ENCODE peak calls at places on chromosome 1, in six cellular contexts. Y, O, E, Z, K and M are unnamed samples.

GRCh38 chr1:184947497-184948256 is 26.6 kb downstream of the NIBAN1 start:
- DNase-seq in Y (no peak), O (no peak), E (no peak), Z (no peak), K (no peak), M (no peak)

GRCh38 chr1:40344597-40344996 is 27.5 kb upstream of the COL9A2 start:
- DNase-seq in Y (peak), O (peak), E (peak), Z (peak), K (peak), M (no peak)

GRCh38 chr1:59173721-59174120 is 123.2 kb upstream of the FGGY start:
- DNase-seq in Y (no peak), O (peak), E (peak), Z (peak), K (no peak), M (no peak)

GRCh38 chr1:209900734-209901133 is 37.3 kb upstream of the SYT14 start:
- DNase-seq in Y (no peak), O (no peak), E (peak), Z (peak), K (no peak), M (no peak)

GRCh38 chr1:205570796-205571537 is 60.8 kb downstream of the ELK4 start:
- DNase-seq in Y (no peak), O (no peak), E (no peak), Z (peak), K (peak), M (no peak)

GRCh38 chr1:75423136-75423535 is 187.8 kb downstream of the SLC44A5 start:
- DNase-seq in Y (no peak), O (no peak), E (no peak), Z (no peak), K (no peak), M (no peak)

GRCh38 chr1:243346016-243346415 is 90.2 kb downstream of the SDCCAG8 start:
- DNase-seq in Y (no peak), O (no peak), E (no peak), Z (no peak), K (no peak), M (no peak)

GRCh38 chr1:88736633-88737248 is 52.7 kb downstream of the PKN2 start:
- DNase-seq in Y (no peak), O (no peak), E (peak), Z (peak), K (no peak), M (peak)

GRCh38 chr1:174769961-174770549 is 229.7 kb upstream of the CACYBP start:
- DNase-seq in Y (no peak), O (peak), E (peak), Z (peak), K (no peak), M (peak)

GRCh38 chr1:12014141-12014981 is 4.9 kb upstream of the MIIP start:
- DNase-seq in Y (no peak), O (no peak), E (no peak), Z (peak), K (no peak), M (no peak)

GRCh38 chr1:7550981-7551380 is 220.1 kb upstream of the VAMP3 start:
- DNase-seq in Y (no peak), O (no peak), E (no peak), Z (no peak), K (peak), M (no peak)

GRCh38 chr1:86828024-86828423 is 85.9 kb downstream of the SELENOF start:
- DNase-seq in Y (no peak), O (no peak), E (no peak), Z (no peak), K (no peak), M (no peak)

GRCh38 chr1:160834945-160835565 is 27.6 kb downstream of the CD244 start:
- DNase-seq in Y (no peak), O (peak), E (no peak), Z (peak), K (peak), M (no peak)

GRCh38 chr1:58848818-58849411 is 65.1 kb upstream of the JUN start:
- DNase-seq in Y (peak), O (peak), E (peak), Z (peak), K (peak), M (peak)

GRCh38 chr1:47438321-47439150 is 692 bp downstream of the FOXD2 start:
- DNase-seq in Y (no peak), O (no peak), E (no peak), Z (no peak), K (peak), M (no peak)

GRCh38 chr1:207698822-207699483 is 52.9 kb upstream of the CD46 start:
- DNase-seq in Y (peak), O (peak), E (peak), Z (peak), K (peak), M (peak)

DNA sequence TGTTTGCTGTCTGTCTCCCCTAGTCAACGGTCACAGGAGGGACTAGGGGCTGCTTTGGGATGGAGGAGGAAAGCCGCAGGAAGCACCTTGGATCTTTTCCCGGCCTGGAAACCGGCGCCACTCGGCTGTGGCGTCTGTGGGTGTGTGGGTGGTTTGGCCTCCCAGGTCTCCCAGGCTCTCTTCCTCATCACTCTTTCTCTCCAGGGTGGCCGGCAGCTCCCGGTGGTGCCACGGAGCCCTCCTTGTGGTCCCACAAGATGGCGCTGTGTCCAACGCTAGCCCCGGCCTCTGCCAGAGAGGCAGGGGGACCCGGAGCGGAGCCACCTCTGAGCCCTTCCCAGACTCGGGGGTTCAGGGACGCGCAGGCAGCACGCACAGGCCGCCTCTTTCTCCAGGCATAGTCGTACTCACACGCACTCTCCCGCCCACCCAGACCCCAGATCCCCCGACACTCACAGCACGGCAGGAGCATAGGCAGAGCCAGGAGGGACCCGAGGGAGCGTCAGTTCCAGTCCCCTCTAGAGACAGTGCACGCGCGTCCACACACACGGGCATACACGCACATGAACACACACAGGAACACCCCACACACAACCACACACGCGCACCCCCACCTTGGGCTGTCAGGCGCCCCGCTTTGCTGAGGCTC is 31.2 kb downstream of the CDCP2 start:
- DNase-seq in Y (peak), O (peak), E (peak), Z (peak), K (peak), M (peak)
- H3K4me3 ChIP-seq in Y (peak), O (peak), E (peak), Z (no peak), K (peak), M (no peak)

DNA sequence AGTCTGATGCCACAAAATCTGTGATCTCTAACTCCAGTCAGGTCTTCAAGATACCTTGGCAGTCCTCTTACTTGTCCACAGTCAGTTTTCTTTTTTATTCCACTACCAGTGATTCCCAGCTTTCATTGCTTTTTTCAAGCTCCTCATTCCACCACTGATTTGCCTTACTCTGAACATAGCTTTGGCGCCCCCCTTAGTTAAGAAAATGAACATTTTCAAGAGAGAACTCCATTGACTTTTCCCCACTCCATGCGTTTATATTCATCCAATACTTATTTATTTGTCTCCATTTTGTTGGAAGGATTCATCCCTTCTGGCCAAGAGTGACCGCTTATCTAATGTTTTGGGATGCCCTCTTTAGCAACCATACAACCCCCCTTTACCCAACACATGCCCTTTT is 33.9 kb upstream of the IPO9 start:
- DNase-seq in Y (no peak), O (no peak), E (peak), Z (no peak), K (no peak), M (no peak)
- TF ChIP-seq CTCF in Y (no peak), O (peak), E (peak), Z (no peak), K (no peak), M (peak)

DNA sequence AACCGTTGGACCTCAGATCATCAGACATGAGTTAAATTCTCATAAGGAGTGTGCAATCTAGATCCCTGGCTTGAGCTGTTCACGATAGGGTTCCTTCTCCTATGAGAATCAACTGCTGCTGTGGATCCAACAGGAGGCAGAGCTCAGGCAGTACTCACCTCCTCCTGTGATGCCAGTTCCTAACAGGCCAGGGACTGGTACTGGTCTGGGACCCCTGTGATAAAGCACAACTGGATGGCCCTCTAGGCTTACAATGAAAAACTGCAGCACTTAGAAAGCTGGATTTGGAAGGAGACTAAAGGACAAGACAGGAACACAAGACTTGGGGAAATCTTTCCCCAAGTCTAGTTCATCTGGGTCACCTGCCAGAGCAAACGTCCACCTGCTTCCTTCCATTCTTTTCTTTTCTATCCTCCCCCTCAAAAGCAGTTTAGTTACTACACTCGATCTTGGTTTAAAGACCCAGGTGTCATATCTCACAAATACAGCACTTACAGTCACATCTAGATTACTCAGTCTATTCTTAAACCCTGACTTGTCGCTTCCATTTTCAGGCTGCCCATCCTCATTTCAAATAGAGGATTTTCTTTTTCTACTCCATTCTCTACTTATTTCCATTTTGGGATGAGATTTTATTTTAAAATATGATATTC is 59.8 kb downstream of the PTPN14 start:
- DNase-seq in Y (no peak), O (no peak), E (no peak), Z (no peak), K (no peak), M (no peak)
- H3K4me3 ChIP-seq in Y (no peak), O (no peak), E (no peak), Z (no peak), K (no peak), M (no peak)

GRCh38 chr1:9397047-9397446 is 104.4 kb downstream of the SPSB1 start:
- DNase-seq in Y (no peak), O (no peak), E (no peak), Z (no peak), K (no peak), M (no peak)

GRCh38 chr1:9400425-9401079 is 107.9 kb downstream of the SPSB1 start:
- DNase-seq in Y (peak), O (no peak), E (peak), Z (peak), K (no peak), M (no peak)

GRCh38 chr1:9399510-9400424 is 107.1 kb downstream of the SPSB1 start:
- DNase-seq in Y (peak), O (no peak), E (peak), Z (no peak), K (no peak), M (no peak)

GRCh38 chr1:9401080-9401453 is 108.4 kb downstream of the SPSB1 start:
- DNase-seq in Y (no peak), O (no peak), E (no peak), Z (no peak), K (no peak), M (no peak)

DNA sequence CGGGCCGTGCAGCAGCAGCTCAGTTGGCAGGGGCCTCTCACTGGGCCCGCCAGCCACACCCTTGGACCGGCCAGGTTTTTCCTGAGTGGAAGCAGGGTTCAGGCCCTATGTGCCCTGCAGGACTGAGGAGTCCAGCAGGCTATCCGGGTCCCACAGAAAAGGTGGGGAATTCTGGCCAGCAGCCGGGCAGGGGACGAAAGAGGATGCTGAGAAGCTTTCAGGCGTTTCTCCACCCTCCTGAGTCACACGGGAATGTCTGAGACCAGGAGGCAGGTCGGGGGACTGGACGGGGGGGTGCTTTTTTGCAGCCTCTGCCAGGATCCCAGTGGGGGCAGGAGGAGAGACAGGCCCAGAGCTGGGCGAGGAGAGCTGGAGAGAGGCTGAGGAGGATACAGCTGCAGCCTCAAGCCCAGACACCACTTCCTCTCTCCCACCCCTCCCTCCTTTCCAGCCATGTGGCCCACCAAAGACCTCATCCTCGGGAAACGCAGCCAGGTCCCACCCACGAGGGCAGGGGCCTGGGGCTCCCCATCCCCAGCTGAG is 105.4 kb downstream of the SPSB1 start:
- DNase-seq in Y (no peak), O (no peak), E (peak), Z (no peak), K (no peak), M (no peak)
- TF ChIP-seq CTCF in Y (no peak), O (no peak), E (no peak), Z (no peak), K (no peak), M (no peak)

GRCh38 chr1:155125946-155126493 is 1.7 kb upstream of the EFNA1 start:
- DNase-seq in Y (peak), O (no peak), E (no peak), Z (no peak), K (peak), M (no peak)
- H3K4me3 ChIP-seq in Y (peak), O (no peak), E (no peak), Z (no peak), K (peak), M (no peak)

DNA sequence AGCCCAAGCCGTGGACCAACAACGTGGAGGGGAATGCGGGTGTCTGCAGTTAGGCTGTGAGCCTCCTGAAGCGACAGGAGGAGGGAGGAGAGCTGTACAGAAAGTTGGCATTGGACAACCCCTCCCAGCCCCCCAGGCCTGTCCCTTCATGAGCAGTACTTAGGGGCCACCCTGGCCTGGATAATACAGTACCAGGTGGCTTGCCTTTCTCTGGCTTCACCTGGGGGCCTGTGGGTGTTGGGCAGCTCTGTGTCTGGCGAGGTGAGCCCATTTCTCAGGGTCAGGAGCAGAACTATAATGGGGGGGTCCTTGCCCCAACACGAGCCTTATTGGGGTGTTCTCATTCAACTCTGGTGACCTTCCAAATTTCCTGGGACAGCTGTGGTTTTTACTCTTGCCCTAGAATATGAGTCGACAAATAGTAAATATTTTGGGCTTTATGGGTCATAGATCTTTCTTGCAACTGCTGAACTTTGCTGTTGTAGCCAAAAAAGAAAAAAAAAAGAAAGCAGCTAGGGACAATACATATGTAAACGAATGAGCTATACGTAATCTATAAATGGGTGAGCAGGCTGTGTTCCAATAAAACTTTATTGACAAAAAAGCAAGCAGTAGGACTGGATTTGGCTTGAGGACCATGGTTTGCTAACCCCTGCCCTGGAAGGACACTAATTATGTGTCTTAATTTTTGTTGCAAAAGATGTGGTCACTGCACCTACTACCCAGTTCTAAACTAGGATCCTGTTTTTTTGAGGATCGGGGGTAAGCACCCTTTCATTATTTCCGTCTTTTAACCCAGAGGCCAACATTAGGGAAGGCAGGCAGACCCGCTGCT is 11.4 kb downstream of the COQ8A start:
- DNase-seq in Y (no peak), O (no peak), E (no peak), Z (no peak), K (no peak), M (no peak)
- TF ChIP-seq CTCF in Y (no peak), O (no peak), E (no peak), Z (no peak), K (no peak), M (no peak)

GRCh38 chr1:15852828-15853302 is 5.4 kb downstream of the SPEN start:
- DNase-seq in Y (no peak), O (no peak), E (no peak), Z (no peak), K (no peak), M (no peak)

GRCh38 chr1:15850450-15851079 is 3.1 kb downstream of the SPEN start:
- DNase-seq in Y (no peak), O (no peak), E (peak), Z (peak), K (no peak), M (no peak)

GRCh38 chr1:15852036-15852827 is 4.7 kb downstream of the SPEN start:
- DNase-seq in Y (no peak), O (no peak), E (peak), Z (no peak), K (no peak), M (no peak)

GRCh38 chr1:15849775-15850449 is 2.4 kb downstream of the SPEN start:
- DNase-seq in Y (peak), O (no peak), E (peak), Z (peak), K (peak), M (no peak)

DNA sequence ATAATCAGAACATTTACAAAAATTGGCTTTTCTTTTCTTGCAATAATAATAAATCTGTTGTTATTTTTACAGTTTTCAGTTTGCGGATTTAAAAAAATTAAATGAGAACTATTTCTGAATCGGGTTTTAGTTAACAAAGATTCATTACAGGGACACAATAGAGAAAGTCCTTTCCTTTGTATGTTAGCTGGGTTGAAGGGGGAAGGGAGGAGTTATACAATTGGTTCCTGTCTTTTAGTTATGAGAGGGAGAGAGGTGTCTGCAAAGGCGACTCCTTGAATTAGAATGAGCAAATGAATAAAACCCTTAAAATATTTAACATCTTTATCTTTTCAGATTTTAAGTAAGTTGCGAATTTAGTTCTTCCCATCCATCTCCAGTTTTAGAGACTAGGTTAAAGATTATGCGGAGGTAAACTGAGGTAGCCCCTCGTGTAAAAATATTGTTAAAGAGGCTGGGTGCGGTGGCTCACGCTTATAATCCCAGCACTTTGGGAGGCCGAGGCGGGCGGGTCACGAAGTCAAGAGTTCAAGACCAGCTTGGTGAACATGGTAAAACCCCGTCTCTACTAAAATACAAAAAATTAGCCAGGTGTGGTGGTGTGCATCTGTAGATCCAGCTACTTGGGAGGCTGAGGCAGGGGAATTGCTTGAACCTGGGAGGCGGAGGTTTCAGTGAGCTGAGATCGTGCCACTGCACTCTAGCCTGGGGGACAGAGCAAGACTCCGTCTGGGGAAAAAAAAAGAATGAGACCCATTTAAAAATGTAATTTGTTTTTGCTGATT is 3.9 kb downstream of the SPEN start:
- DNase-seq in Y (no peak), O (no peak), E (no peak), Z (no peak), K (no peak), M (no peak)
- H3K4me3 ChIP-seq in Y (peak), O (no peak), E (no peak), Z (no peak), K (no peak), M (no peak)

DNA sequence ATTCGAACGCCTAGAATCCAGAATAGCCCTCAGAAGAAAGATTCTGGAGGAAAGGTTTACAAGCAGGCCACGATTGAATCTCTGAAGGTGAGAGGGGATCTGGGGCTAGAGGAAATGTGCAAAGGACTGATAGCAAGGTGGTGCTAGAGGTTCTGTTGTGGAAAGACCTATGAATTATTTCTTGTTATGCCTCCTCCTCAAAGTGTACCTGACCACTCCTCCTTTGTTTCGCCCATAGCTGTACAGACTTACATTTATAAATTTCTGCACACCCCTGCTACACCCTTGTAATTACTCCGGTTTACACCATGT is 986 bp downstream of the TCEANC2 start:
- DNase-seq in Y (no peak), O (no peak), E (no peak), Z (no peak), K (no peak), M (no peak)
- TF ChIP-seq CTCF in Y (no peak), O (no peak), E (no peak), Z (no peak), K (no peak), M (no peak)